ENCODE peak calls at places on chromosomes 6 and 20, in four cellular contexts. W is thyroid gland, R is stomach, Q is uterus. D is an unnamed sample. For H3K9me3 and H3K4me1, the result is how much of the 10 kb centered on the place peaks cover.

GRCh38 chr6:111696814-111697213 is 91.1 kb upstream of the TRAF3IP2 start:
- DNase-seq in Q (no peak), R (peak), W (peak), D (no peak)

GRCh38 chr6:48743738-48744137 is 632.7 kb upstream of the PTCHD4 start:
- DNase-seq in R (no peak), Q (no peak), W (no peak), D (no peak)

GRCh38 chr20:41137412-41138216 is at the start of gene PLCG1:
- DNase-seq in W (peak), R (peak), Q (peak), D (peak)

GRCh38 chr6:20978176-20978614 is 443.9 kb downstream of the CDKAL1 start:
- DNase-seq in Q (no peak), W (peak), R (no peak), D (no peak)

GRCh38 chr6:21935142-21935541 is 341.6 kb downstream of the SOX4 start:
- DNase-seq in W (no peak), R (no peak), Q (no peak), D (no peak)

GRCh38 chr6:87444362-87444761 is 28.4 kb upstream of the SLC35A1 start:
- DNase-seq in R (no peak), Q (no peak), W (no peak), D (peak)

GRCh38 chr6:79570802-79571367 is 33.7 kb upstream of the LCA5 start:
- DNase-seq in R (no peak), W (no peak), Q (no peak), D (no peak)

GRCh38 chr20:2228926-2229325 is 66.9 kb upstream of the TGM3 start:
- DNase-seq in R (no peak), W (no peak), Q (no peak), D (no peak)

GRCh38 chr6:22526753-22527152 is 42.6 kb upstream of the HDGFL1 start:
- DNase-seq in Q (no peak), W (no peak), R (no peak), D (no peak)

GRCh38 chr6:107941627-107942026 is 16.4 kb downstream of the SEC63 start:
- DNase-seq in W (peak), R (no peak), Q (no peak), D (no peak)

GRCh38 chr20:21099653-21100589 is 6.2 kb downstream of the LINC00237 start:
- DNase-seq in R (peak), W (peak), Q (no peak), D (peak)

GRCh38 chr20:5215592-5216304 is 88.9 kb downstream of the CDS2 start:
- DNase-seq in R (no peak), Q (no peak), W (no peak), D (no peak)

GRCh38 chr6:1263039-1263849 is 48.7 kb upstream of the FOXQ1 start:
- DNase-seq in W (no peak), R (no peak), Q (no peak), D (no peak)

GRCh38 chr6:89048286-89048923 is 32.1 kb upstream of the PNRC1 start:
- DNase-seq in Q (no peak), W (no peak), R (no peak), D (no peak)

GRCh38 chr20:36107881-36108280 is 46.7 kb upstream of the EPB41L1 start:
- DNase-seq in R (no peak), W (no peak), Q (no peak), D (no peak)

GRCh38 chr6:158654498-158654897 is 4.6 kb downstream of the SYTL3 start:
- DNase-seq in W (peak), R (peak), Q (peak), D (peak)

GRCh38 chr20:49607568-49607967 is 39.6 kb upstream of the PTGIS start:
- DNase-seq in R (no peak), W (no peak), Q (no peak), D (no peak)

GRCh38 chr6:155614606-155615005 is 159.0 kb upstream of the NOX3 start:
- DNase-seq in W (no peak), R (no peak), Q (no peak), D (no peak)

DNA sequence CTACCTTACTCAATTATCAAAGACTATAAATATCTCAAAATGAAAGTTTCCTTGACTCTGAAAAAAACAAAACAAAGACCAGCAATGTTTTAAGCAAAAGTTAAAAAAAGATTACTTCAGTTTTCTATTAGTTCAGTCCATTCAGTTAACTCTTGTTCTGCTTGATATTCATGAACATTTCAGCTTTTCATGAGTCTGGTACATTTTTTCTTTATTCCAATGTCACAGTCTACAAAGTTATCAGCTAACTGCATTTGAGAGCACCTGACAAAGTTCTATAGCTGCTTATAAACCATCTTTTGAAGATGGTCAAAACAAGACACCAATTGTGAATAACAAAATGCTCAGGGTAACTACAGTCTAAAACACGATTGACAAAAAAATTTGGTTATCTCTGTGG is 156.1 kb upstream of the NOX3 start:
- DNase-seq in W (no peak), Q (no peak), R (no peak), D (no peak)
- H3K9me3 ChIP-seq in W (under half), Q (under half), R (under half), D (under half)

DNA sequence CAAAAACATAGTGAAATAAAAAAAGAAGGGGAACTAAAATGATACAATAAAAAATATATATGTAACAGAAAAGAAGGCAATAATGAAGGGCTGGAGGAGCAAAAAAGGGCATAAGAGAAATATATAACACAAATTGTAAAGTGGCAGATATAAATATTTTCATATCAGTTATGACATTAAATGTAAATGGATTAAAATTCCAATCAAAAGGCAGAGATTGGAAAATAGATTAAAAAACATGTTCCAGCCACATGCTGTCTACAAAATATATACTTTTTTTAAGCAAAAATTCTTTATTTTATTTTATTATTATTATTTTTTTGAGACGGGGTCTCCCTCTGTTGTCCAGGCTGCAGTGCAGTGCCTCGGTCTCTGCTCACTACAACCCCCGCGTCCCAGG is 23.9 kb upstream of the NT5E start:
- DNase-seq in R (no peak), W (no peak), Q (no peak), D (no peak)
- H3K4me1 ChIP-seq in R (under half), W (under half), Q (under half), D (under half)

DNA sequence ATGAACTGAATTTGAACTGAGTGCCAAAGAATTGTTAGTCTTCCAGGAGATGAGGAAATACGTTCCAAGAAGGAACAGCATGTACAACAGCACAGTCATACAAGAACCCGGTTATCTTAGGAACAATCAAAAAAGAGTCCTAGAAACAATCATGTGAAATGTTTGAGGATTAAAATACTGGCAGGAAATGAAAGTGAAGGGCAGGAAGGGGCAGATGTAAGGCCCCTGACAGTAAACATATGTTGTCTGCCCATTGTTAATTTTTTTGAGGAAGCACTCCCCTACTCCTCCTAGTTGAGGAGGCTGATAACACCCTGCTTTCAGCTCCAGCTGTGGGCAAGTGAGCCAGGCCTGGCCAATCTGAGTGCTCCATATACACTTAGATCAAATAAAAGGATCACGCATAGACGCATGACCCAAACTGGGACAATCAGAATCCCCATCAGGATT is 220.9 kb downstream of the HACE1 start:
- DNase-seq in R (no peak), W (no peak), Q (no peak), D (no peak)
- H3K27ac ChIP-seq in R (no peak), W (no peak), Q (peak), D (no peak)

GRCh38 chr6:109362102-109362884 is 20.0 kb downstream of the CD164 start:
- DNase-seq in R (no peak), W (no peak), Q (no peak), D (no peak)
- H3K9me3 ChIP-seq in R (under half), W (under half), Q (under half), D (under half)

GRCh38 chr6:11431455-11431937 is 106.1 kb upstream of the TMEM170B start:
- DNase-seq in Q (no peak), W (no peak), R (no peak), D (no peak)

GRCh38 chr6:11432091-11432490 is 105.5 kb upstream of the TMEM170B start:
- DNase-seq in R (no peak), Q (no peak), W (no peak), D (no peak)

GRCh38 chr6:11432713-11433450 is 104.7 kb upstream of the TMEM170B start:
- DNase-seq in R (no peak), Q (no peak), W (no peak), D (no peak)

GRCh38 chr6:11434565-11435326 is 102.8 kb upstream of the TMEM170B start:
- DNase-seq in Q (no peak), R (peak), W (peak), D (no peak)

DNA sequence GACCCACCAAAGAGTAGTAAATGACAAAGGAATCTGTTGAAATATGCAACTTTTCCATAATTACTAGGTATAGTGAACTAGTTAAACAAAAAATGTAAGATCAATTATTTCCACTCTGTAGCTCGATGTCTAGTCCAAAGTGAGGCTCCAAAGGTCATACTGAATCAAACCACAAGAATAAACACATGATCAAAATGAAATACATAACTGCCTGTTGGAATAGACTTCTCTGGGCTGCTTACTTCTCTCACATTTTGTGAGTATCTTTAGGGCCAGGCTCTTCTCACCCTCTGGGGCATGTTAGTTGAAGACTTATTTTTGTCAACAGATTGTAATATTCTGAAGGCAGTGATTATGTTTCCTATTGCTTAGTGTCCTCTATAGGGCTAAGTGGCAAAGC is 103.7 kb upstream of the TMEM170B start:
- DNase-seq in R (no peak), W (no peak), Q (no peak), D (no peak)
- H3K4me1 ChIP-seq in R (under half), W (half or more), Q (under half), D (half or more)

DNA sequence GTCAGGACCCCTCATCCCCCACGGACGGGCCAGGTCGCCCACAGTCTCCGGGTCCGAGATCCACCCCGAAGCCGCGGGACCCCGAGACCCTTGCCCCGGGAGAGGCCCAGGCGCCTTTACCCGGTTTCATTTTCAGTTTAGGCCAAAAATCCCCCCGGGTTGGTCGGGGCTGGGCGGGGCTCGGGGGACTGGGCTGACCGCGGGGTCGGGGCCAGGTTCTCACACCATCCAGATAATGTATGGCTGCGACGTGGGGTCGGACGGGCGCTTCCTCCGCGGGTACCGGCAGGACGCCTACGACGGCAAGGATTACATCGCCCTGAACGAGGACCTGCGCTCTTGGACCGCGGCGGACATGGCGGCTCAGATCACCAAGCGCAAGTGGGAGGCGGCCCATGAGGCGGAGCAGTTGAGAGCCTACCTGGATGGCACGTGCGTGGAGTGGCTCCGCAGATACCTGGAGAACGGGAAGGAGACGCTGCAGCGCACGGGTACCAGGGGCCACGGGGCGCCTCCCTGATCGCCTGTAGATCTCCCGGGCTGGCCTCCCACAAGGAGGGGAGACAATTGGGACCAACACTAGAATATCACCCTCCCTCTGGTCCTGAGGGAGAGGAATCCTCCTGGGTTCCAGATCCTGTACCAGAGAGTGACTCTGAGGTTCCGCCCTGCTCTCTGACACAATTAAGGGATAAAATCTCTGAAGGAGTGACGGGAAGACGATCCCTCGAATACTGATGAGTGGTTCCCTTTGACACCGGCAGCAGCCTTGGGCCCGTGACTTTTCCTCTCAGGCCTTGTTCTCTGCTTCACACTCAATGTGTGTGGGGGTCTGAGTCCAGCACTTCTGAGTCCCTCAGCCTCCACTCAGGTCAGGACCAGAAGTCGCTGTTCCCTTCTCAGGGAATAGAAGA is 978 bp downstream of the HLA-A start:
- DNase-seq in R (no peak), W (no peak), Q (no peak), D (peak)
- H3K27ac ChIP-seq in R (peak), W (no peak), Q (peak), D (peak)

GRCh38 chr6:164838068-164838615 is 471.3 kb downstream of the C6orf118 start:
- DNase-seq in Q (no peak), W (no peak), R (no peak), D (no peak)
- H3K9me3 ChIP-seq in Q (under half), W (under half), R (under half), D (under half)